ENCODE peak calls at places on chromosomes 11 and 22, in eight cellular contexts. T is gastrocnemius medialis, X is uterus, A is Panc1, Z is upper lobe of left lung, O is tibial nerve, Q is transverse colon, I is neural progenitor cell. R is an unnamed sample. For H3K4me1 and H3K9me3, the result is how much of the 10 kb centered on the place peaks cover.

GRCh38 chr11:115580927-115581680 is 76.9 kb upstream of the CADM1 start:
- DNase-seq in T (no peak), X (no peak), A (no peak), Z (peak), O (peak), Q (peak), I (no peak), R (peak)

GRCh38 chr11:36818410-36818809 is 220.4 kb upstream of the RAG2 start:
- DNase-seq in T (no peak), X (no peak), A (no peak), Z (no peak), O (no peak), Q (peak), I (peak), R (peak)

GRCh38 chr22:46763051-46763705 is 728 bp downstream of the TBC1D22A start:
- DNase-seq in T (no peak), X (no peak), A (no peak), Z (no peak), O (peak), Q (peak), I (no peak), R (peak)

GRCh38 chr11:27204527-27204926 is 158.5 kb downstream of the CCDC34 start:
- DNase-seq in T (no peak), X (no peak), A (no peak), Z (no peak), O (no peak), Q (peak), I (no peak), R (peak)

GRCh38 chr11:75032550-75032935 is 43.8 kb downstream of the NEU3 start:
- DNase-seq in T (no peak), X (no peak), A (no peak), Z (no peak), O (no peak), Q (no peak), I (no peak), R (no peak)

GRCh38 chr11:19079643-19080440 is 19.3 kb upstream of the MRGPRX2 start:
- DNase-seq in T (no peak), X (peak), A (no peak), Z (no peak), O (no peak), Q (no peak), I (no peak), R (no peak)

GRCh38 chr11:61888043-61888442 is 3.3 kb downstream of the FADS3 start:
- DNase-seq in T (peak), X (peak), A (no peak), Z (peak), O (peak), Q (peak), I (no peak), R (peak)

GRCh38 chr11:10969387-10969786 is 111.5 kb upstream of the ZBED5 start:
- DNase-seq in T (no peak), X (no peak), A (no peak), Z (no peak), O (no peak), Q (no peak), I (no peak), R (no peak)

GRCh38 chr22:24177456-24177855 is 3.8 kb upstream of the SUSD2 start:
- DNase-seq in T (no peak), X (no peak), A (no peak), Z (no peak), O (no peak), Q (no peak), I (no peak), R (no peak)

GRCh38 chr22:23385301-23386244 is 194.5 kb downstream of the IGLL1 start:
- DNase-seq in T (peak), X (peak), A (peak), Z (peak), O (peak), Q (peak), I (peak), R (peak)

GRCh38 chr11:93570759-93571413 is 27.7 kb upstream of the SMCO4 start:
- DNase-seq in T (peak), X (peak), A (no peak), Z (no peak), O (no peak), Q (peak), I (no peak), R (peak)

GRCh38 chr11:16605440-16605970 is 132.9 kb upstream of the C11orf58 start:
- DNase-seq in T (peak), X (no peak), A (no peak), Z (no peak), O (peak), Q (peak), I (peak), R (peak)

GRCh38 chr11:12079726-12080556 is 30.4 kb upstream of the MICAL2 start:
- DNase-seq in T (no peak), X (peak), A (peak), Z (no peak), O (peak), Q (peak), I (no peak), R (no peak)

GRCh38 chr11:69470301-69470700 is 11.2 kb upstream of the LINC01488 start:
- DNase-seq in T (no peak), X (no peak), A (no peak), Z (no peak), O (no peak), Q (peak), I (no peak), R (peak)

GRCh38 chr11:45259607-45260006 is 26.5 kb downstream of the SYT13 start:
- DNase-seq in T (no peak), X (no peak), A (no peak), Z (no peak), O (no peak), Q (peak), I (no peak), R (peak)

GRCh38 chr11:1642288-1643145 is 12.9 kb downstream of the KRTAP5-5 start:
- DNase-seq in T (no peak), X (no peak), A (no peak), Z (no peak), O (no peak), Q (no peak), I (no peak), R (no peak)

DNA sequence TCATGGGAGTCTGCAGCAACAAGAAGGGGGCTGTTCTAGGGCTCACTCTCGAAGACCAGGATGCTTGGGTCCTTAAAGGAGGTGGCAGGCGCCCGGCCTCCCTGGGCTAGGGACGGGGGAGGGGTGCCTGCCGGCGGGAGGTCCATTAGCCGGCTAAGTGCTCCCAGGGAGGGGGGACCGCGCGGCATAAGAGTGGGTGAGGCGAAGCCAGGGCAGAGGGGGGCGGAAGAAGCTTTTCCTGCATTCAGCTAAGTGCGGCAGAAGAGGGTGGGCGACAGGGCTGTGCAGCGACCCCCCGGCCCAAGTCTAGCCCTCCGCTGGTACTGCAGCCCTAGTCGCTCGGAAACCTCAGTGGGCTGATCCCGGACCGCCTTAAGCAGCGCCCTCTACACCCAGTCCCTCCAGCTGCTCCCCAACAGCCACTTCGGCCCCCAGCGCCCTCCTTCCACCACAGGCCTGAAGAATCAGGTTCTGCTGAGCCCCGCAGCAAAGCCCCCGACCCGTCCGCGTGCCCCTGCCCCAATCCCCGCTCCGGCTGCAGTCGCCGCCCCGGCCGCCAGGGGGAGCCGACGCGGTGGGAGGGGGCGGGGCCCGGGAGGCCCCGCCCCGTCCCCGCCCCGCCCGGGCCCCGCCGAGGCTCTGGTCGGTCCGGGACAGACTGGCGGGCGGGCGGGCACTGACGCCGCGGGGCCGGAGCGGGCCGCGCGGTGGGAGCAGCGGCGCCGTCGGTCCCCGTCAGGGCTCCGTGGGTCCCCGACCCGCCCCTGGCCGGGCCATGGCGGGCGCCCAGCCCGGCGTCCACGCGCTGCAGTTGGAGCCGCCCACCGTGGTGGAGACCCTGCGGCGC is at the start of gene PLCB3:
- DNase-seq in T (no peak), X (peak), A (no peak), Z (peak), O (no peak), Q (peak), I (peak), R (peak)
- TF ChIP-seq CTCF in T (peak), X (peak), A (peak), Z (peak), O (peak), Q (peak), I (peak), R (peak)

GRCh38 chr22:37897805-37898204 is 8.3 kb upstream of the MICALL1 start:
- DNase-seq in T (no peak), X (no peak), A (no peak), Z (no peak), O (no peak), Q (no peak), I (no peak), R (no peak)

GRCh38 chr22:37894939-37895670 is 11.0 kb upstream of the MICALL1 start:
- DNase-seq in T (no peak), X (no peak), A (no peak), Z (peak), O (no peak), Q (no peak), I (peak), R (no peak)

GRCh38 chr22:37898441-37899181 is 7.5 kb upstream of the MICALL1 start:
- DNase-seq in T (no peak), X (no peak), A (no peak), Z (peak), O (no peak), Q (no peak), I (no peak), R (no peak)

GRCh38 chr22:37896181-37896592 is 9.9 kb upstream of the MICALL1 start:
- DNase-seq in T (no peak), X (no peak), A (no peak), Z (peak), O (no peak), Q (peak), I (no peak), R (no peak)

DNA sequence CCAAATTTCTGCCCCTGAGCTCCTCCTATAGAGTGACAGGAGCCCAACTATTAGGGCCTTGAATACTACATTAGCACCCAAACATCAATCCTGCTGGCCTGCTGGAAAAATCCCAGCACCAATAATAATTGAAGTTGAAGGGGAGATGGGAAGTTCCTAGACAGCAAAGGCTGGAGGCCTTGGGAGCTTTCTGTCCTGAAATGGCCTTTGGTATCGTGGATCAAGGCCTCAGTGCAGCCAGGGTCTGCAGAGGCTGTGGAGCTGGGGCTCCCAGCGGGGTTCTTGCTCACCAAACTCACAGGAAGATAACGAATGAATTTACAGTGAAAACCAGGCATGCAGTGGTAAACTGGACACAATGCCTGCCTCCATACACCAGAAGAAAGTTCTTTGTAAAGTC is 9.2 kb upstream of the MICALL1 start:
- DNase-seq in T (no peak), X (no peak), A (no peak), Z (no peak), O (no peak), Q (no peak), I (peak), R (no peak)
- H3K4me1 ChIP-seq in T (under half), X (under half), A (under half), Z (half or more), O (under half), Q (under half), I (under half), R (under half)

DNA sequence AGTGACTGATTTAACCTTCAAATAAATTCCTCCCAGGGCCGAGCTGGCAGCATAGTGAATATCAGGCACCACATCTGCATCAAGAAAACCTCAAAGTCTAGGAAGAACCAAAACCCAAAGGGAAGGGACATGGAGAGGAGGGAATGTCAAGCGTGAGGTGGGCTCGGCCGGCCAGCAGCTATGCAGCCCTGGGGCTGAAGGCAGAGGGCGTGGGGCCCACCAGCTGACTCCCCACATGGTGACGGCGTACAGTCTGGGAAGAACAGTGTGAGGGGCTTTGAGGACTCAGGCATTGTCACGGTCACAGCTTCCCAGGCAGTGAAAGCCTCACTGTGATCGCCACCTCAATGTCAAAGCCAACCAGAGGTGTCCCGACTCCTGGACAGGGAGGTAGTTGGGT is 412.5 kb downstream of the SHANK2 start:
- DNase-seq in T (no peak), X (no peak), A (no peak), Z (no peak), O (no peak), Q (no peak), I (no peak), R (no peak)
- H3K9me3 ChIP-seq in T (under half), X (under half), A (under half), Z (under half), O (under half), Q (under half), I (under half), R (under half)

DNA sequence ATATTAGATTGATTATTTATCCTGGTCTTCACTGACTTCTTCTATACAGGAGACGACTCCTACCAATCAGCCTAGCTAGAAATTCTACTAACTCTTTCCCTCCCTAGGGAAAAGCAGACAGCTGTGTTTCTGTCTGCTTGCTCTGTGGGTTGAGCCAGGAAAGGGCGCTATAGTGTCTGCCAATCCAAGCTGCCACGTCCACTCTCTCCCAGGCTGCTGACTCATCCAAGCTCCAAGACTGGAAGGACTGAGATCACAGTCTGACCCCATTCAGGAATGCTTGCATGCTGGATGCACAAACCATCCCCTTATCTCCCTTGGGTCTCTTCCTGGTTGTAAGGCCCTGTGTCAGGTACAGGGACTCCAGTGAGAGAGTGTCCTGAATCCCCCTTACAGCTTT is 955.6 kb downstream of the OPCML start:
- DNase-seq in T (no peak), X (no peak), A (no peak), Z (no peak), O (no peak), Q (no peak), I (peak), R (no peak)
- TF ChIP-seq CTCF in T (no peak), X (no peak), A (no peak), Z (no peak), O (no peak), Q (no peak), I (no peak), R (no peak)

GRCh38 chr11:68037481-68038225 is 1.2 kb upstream of the TCIRG1 start:
- DNase-seq in T (no peak), X (no peak), A (no peak), Z (no peak), O (no peak), Q (no peak), I (no peak), R (peak)
- H3K4me1 ChIP-seq in T (under half), X (under half), A (under half), Z (half or more), O (half or more), Q (under half), I (under half), R (under half)